ENCODE peak calls at places on chromosomes 4 and X, in six cellular contexts. F is IMR-90, G is uterus, X is suprapubic skin, O is A549, V is transverse colon. J is an unnamed sample.

GRCh38 chr4:167233523-167234387 is 539 bp downstream of the SPOCK3 start:
- DNase-seq in F (no peak), G (no peak), X (no peak), O (peak; percentile 1), V (no peak), J (no peak)

GRCh38 chr4:116537828-116538227 is 547.5 kb downstream of the TRAM1L1 start:
- DNase-seq in F (no peak), G (no peak), X (no peak), O (no peak), V (no peak), J (no peak)

GRCh38 chr4:1882850-1883271 is 11.7 kb downstream of the NSD2 start:
- DNase-seq in F (no peak), G (no peak), X (no peak), O (no peak), V (no peak), J (no peak)

GRCh38 chr4:168856312-168856711 is 153.7 kb downstream of the CBR4 start:
- DNase-seq in F (peak; percentile 97), G (no peak), X (no peak), O (no peak), V (no peak), J (no peak)

GRCh38 chr4:69970071-69970470 is 4.5 kb upstream of the CSN2 start:
- DNase-seq in F (no peak), G (no peak), X (no peak), O (no peak), V (no peak), J (no peak)

GRCh38 chr4:74376888-74377483 is 12.0 kb downstream of the EREG start:
- DNase-seq in F (peak; percentile 77), G (no peak), X (no peak), O (peak; percentile 67), V (no peak), J (peak; percentile 4)

GRCh38 chrX:49058794-49059193 is at the start of gene CCDC120:
- DNase-seq in F (no peak), G (no peak), X (no peak), O (no peak), V (peak; percentile 58), J (no peak)

GRCh38 chr4:74627093-74627492 is 167.2 kb downstream of the BTC start:
- DNase-seq in F (no peak), G (no peak), X (no peak), O (no peak), V (no peak), J (no peak)

GRCh38 chrX:134734343-134735001 is 76.2 kb upstream of the PLAC1 start:
- DNase-seq in F (peak; percentile 80), G (peak; percentile 30), X (no peak), O (no peak), V (no peak), J (peak; percentile 5)

GRCh38 chr4:38365748-38366310 is 298.2 kb upstream of the KLF3 start:
- DNase-seq in F (no peak), G (no peak), X (no peak), O (no peak), V (no peak), J (no peak)

GRCh38 chr4:90127706-90128345 is 632 bp downstream of the CCSER1 start:
- DNase-seq in F (no peak), G (no peak), X (no peak), O (no peak), V (no peak), J (no peak)

GRCh38 chr4:10020106-10020505 is 1.2 kb downstream of the SLC2A9 start:
- DNase-seq in F (no peak), G (no peak), X (peak; percentile 20), O (no peak), V (no peak), J (no peak)

GRCh38 chr4:114087596-114088230 is 108.3 kb upstream of the ARSJ start:
- DNase-seq in F (peak; percentile 87), G (no peak), X (no peak), O (no peak), V (no peak), J (no peak)

GRCh38 chr4:39446842-39447573 is 11.7 kb downstream of the RPL9 start:
- DNase-seq in F (peak; percentile 28), G (peak; percentile 25), X (peak; percentile 86), O (no peak), V (peak; percentile 81), J (no peak)

GRCh38 chr4:38805530-38806145 is 1.0 kb upstream of the TLR1 start:
- DNase-seq in F (no peak), G (no peak), X (no peak), O (no peak), V (peak; percentile 48), J (no peak)

GRCh38 chrX:79630033-79631009 is 263.2 kb upstream of the ITM2A start:
- DNase-seq in F (no peak), G (no peak), X (no peak), O (no peak), V (no peak), J (no peak)

GRCh38 chr4:79396794-79397193 is 11.2 kb downstream of the GK2 start:
- DNase-seq in F (no peak), G (no peak), X (no peak), O (no peak), V (no peak), J (no peak)

GRCh38 chr4:55083771-55084170 is 41.6 kb downstream of the KDR start:
- DNase-seq in F (no peak), G (no peak), X (no peak), O (no peak), V (no peak), J (no peak)

GRCh38 chrX:40411350-40412111 is 169.2 kb upstream of the ATP6AP2 start:
- DNase-seq in F (no peak), G (no peak), X (no peak), O (peak; percentile 4), V (no peak), J (no peak)

GRCh38 chr4:152266831-152267480 is 268.9 kb downstream of the FBXW7 start:
- DNase-seq in F (no peak), G (no peak), X (no peak), O (no peak), V (no peak), J (no peak)

GRCh38 chrX:1500701-1501624 is 36.0 kb downstream of the P2RY8 start:
- DNase-seq in F (no peak), G (no peak), X (peak; percentile 65), O (no peak), V (no peak), J (no peak)

GRCh38 chrX:155966876-155967275 is 30.6 kb upstream of the IL9R start:
- DNase-seq in F (no peak), G (no peak), X (no peak), O (peak; percentile 79), V (peak; percentile 9), J (no peak)

GRCh38 chr4:122921971-122922876 is at the start of gene NUDT6:
- DNase-seq in F (peak; percentile 69), G (peak; percentile 46), X (peak; percentile 82), O (peak; percentile 74), V (peak; percentile 61), J (no peak)

GRCh38 chr4:127309360-127310095 is 323.2 kb upstream of the INTU start:
- DNase-seq in F (peak; percentile 27), G (no peak), X (no peak), O (no peak), V (no peak), J (no peak)

GRCh38 chr4:73883306-73883705 is 14.1 kb downstream of the CXCL1 start:
- DNase-seq in F (peak; percentile 79), G (no peak), X (no peak), O (no peak), V (no peak), J (no peak)

GRCh38 chrX:63560601-63561218 is 209.6 kb upstream of the SPIN4 start:
- DNase-seq in F (peak; percentile 74), G (peak; percentile 52), X (no peak), O (peak; percentile 84), V (peak; percentile 62), J (peak; percentile 33)
- TF ChIP-seq POLR2A in F (no peak), G (no peak), X (no peak), O (peak; percentile 46), V (no peak), J (peak; percentile 20)

DNA sequence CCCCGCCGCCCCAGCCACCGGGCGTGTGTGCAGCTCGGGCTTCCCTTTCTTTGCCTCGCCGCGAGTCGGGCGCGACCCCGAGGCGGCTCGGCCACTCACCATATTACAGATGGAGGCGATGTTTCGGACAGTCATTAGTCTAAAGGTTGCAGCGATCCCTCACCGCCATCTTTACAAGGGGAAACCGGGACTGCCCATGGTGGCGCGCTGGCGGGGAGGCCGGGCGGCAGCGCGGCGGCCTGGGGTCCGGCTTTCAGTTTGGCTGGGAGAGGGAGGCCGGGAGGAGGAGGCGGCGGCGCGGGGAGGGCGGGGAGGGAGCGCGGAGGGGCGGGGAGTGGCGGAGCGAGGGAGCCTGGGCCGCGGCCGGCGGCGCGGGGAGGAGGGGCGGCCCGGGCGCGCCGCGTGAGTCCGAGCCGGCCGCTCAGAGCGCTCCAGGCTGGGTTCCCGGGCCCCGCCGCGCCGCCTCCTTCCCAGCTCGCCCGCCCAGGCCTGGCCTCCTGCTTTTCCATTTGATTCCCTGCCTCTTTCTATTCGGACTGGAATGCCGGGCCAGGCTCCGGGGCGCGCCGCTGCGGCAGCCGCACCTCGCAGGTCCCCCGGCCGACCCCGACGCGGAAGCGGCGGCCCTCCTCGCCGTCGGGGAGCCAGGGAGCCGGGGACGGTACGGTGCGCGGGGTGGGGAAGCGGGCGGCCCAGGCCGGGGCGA is at the start of gene USP46:
- DNase-seq in F (peak; percentile 69), G (peak; percentile 71), X (peak; percentile 84), O (peak; percentile 52), V (peak; percentile 82), J (peak; percentile 53)
- TF ChIP-seq POLR2A in F (no peak), G (no peak), X (no peak), O (peak; percentile 43), V (no peak), J (peak; percentile 38)

GRCh38 chrX:111680988-111681779 is at the start of gene ALG13:
- DNase-seq in F (peak; percentile 90), G (peak; percentile 89), X (peak; percentile 92), O (peak; percentile 93), V (peak; percentile 88), J (peak; percentile 61)
- TF ChIP-seq POLR2A in F (peak; percentile 80), G (peak; percentile 45), X (peak; percentile 58), O (peak; percentile 74), V (peak; percentile 76), J (peak; percentile 83)

GRCh38 chrX:154365997-154366665 is 8.3 kb downstream of the FLNA start:
- DNase-seq in F (no peak), G (no peak), X (no peak), O (no peak), V (no peak), J (no peak)

GRCh38 chrX:154368630-154369452 is 5.6 kb downstream of the FLNA start:
- DNase-seq in F (peak; percentile 90), G (peak; percentile 91), X (peak; percentile 90), O (peak; percentile 87), V (peak; percentile 75), J (peak; percentile 78)

GRCh38 chrX:154365052-154365600 is 9.3 kb downstream of the FLNA start:
- DNase-seq in F (no peak), G (no peak), X (no peak), O (no peak), V (no peak), J (no peak)

GRCh38 chrX:154367474-154368308 is 6.7 kb downstream of the FLNA start:
- DNase-seq in F (no peak), G (no peak), X (no peak), O (no peak), V (no peak), J (no peak)

DNA sequence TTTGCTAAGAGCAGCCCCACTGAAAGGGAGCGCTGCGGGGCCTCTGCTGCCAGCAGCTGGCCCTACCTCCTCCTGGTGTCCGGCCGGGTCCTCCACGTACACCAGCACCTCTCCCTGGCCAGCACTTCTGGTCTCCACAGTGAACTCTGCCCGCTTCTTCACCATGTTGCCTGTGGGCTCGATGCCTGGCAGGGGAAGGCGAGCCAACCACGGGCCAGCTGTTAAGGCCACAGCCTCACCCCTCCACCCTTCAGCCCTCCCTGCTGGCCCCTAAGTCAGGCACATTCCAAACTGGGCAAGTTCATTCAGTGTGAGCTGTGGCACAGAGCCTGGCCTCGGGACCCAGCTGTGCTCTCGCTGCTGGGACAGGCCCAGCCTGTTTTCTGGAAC is 7.8 kb downstream of the FLNA start:
- DNase-seq in F (no peak), G (no peak), X (no peak), O (no peak), V (no peak), J (no peak)
- TF ChIP-seq POLR2A in F (no peak), G (no peak), X (no peak), O (no peak), V (no peak), J (no peak)

J was measured in H54.